ENCODE peak calls at places on chromosomes 3 and 15, in nine cellular contexts. One of them, this sample, is unnamed.

GRCh38 chr15:40146037-40146436 is 14.8 kb upstream of the BUB1B start:
- DNase-seq in CD4-positive, CD25-positive, alpha-beta regulatory T cell: no peak
- DNase-seq in ovary: no peak
- DNase-seq in sigmoid colon: no peak
- DNase-seq in cardiac muscle cell: no peak
- DNase-seq in mesendoderm: peak; percentile 58
- DNase-seq in uterus: no peak
- DNase-seq in lower lobe of right lung: no peak
- DNase-seq in MM.1S: no peak
- DNase-seq in this sample: no peak

GRCh38 chr3:85141-85540 is 111.4 kb upstream of the CHL1 start:
- DNase-seq in MM.1S: no peak
- DNase-seq in lower lobe of right lung: no peak
- DNase-seq in mesendoderm: no peak
- DNase-seq in cardiac muscle cell: no peak
- DNase-seq in ovary: no peak
- DNase-seq in CD4-positive, CD25-positive, alpha-beta regulatory T cell: no peak
- DNase-seq in sigmoid colon: no peak
- DNase-seq in uterus: no peak
- DNase-seq in this sample: no peak

GRCh38 chr15:100570282-100570681 is 31.7 kb downstream of the LINS1 start:
- DNase-seq in uterus: no peak
- DNase-seq in CD4-positive, CD25-positive, alpha-beta regulatory T cell: no peak
- DNase-seq in sigmoid colon: no peak
- DNase-seq in MM.1S: no peak
- DNase-seq in lower lobe of right lung: no peak
- DNase-seq in mesendoderm: peak; percentile 1
- DNase-seq in ovary: no peak
- DNase-seq in cardiac muscle cell: no peak
- DNase-seq in this sample: no peak

GRCh38 chr3:75272708-75273107 is 391.4 kb upstream of the FRG2C start:
- DNase-seq in CD4-positive, CD25-positive, alpha-beta regulatory T cell: no peak
- DNase-seq in lower lobe of right lung: no peak
- DNase-seq in sigmoid colon: no peak
- DNase-seq in mesendoderm: no peak
- DNase-seq in ovary: no peak
- DNase-seq in MM.1S: no peak
- DNase-seq in cardiac muscle cell: no peak
- DNase-seq in uterus: no peak
- DNase-seq in this sample: no peak

GRCh38 chr3:126732281-126733060 is 28.4 kb downstream of the CHCHD6 start:
- DNase-seq in MM.1S: no peak
- DNase-seq in CD4-positive, CD25-positive, alpha-beta regulatory T cell: no peak
- DNase-seq in lower lobe of right lung: no peak
- DNase-seq in sigmoid colon: peak; percentile 37
- DNase-seq in cardiac muscle cell: no peak
- DNase-seq in uterus: no peak
- DNase-seq in mesendoderm: no peak
- DNase-seq in ovary: no peak
- DNase-seq in this sample: no peak

GRCh38 chr3:197775317-197775716 is 15.7 kb upstream of the LRCH3 start:
- DNase-seq in cardiac muscle cell: no peak
- DNase-seq in lower lobe of right lung: no peak
- DNase-seq in ovary: no peak
- DNase-seq in MM.1S: no peak
- DNase-seq in sigmoid colon: no peak
- DNase-seq in mesendoderm: no peak
- DNase-seq in uterus: no peak
- DNase-seq in CD4-positive, CD25-positive, alpha-beta regulatory T cell: no peak
- DNase-seq in this sample: no peak

GRCh38 chr15:40936709-40937666 is 7.8 kb downstream of the DLL4 start:
- DNase-seq in MM.1S: no peak
- DNase-seq in ovary: no peak
- DNase-seq in lower lobe of right lung: no peak
- DNase-seq in CD4-positive, CD25-positive, alpha-beta regulatory T cell: no peak
- DNase-seq in uterus: no peak
- DNase-seq in sigmoid colon: no peak
- DNase-seq in mesendoderm: peak; percentile 64
- DNase-seq in cardiac muscle cell: no peak
- DNase-seq in this sample: peak; percentile 48

GRCh38 chr3:179558742-179559364 is 3.9 kb upstream of the ACTL6A start:
- DNase-seq in uterus: peak; percentile 50
- DNase-seq in sigmoid colon: peak; percentile 80
- DNase-seq in CD4-positive, CD25-positive, alpha-beta regulatory T cell: peak; percentile 62
- DNase-seq in cardiac muscle cell: peak; percentile 82
- DNase-seq in MM.1S: peak; percentile 87
- DNase-seq in lower lobe of right lung: no peak
- DNase-seq in ovary: peak; percentile 48
- DNase-seq in mesendoderm: peak; percentile 77
- DNase-seq in this sample: peak; percentile 55

GRCh38 chr3:175346573-175347356 is 487.6 kb downstream of the NAALADL2 start:
- DNase-seq in uterus: peak; percentile 45
- DNase-seq in cardiac muscle cell: no peak
- DNase-seq in sigmoid colon: peak; percentile 69
- DNase-seq in mesendoderm: no peak
- DNase-seq in MM.1S: peak; percentile 98
- DNase-seq in CD4-positive, CD25-positive, alpha-beta regulatory T cell: no peak
- DNase-seq in ovary: peak; percentile 44
- DNase-seq in lower lobe of right lung: peak; percentile 46
- DNase-seq in this sample: peak; percentile 72

GRCh38 chr15:57184502-57184901 is 191.8 kb upstream of the CGNL1 start:
- DNase-seq in sigmoid colon: no peak
- DNase-seq in CD4-positive, CD25-positive, alpha-beta regulatory T cell: no peak
- DNase-seq in ovary: no peak
- DNase-seq in mesendoderm: no peak
- DNase-seq in lower lobe of right lung: no peak
- DNase-seq in MM.1S: no peak
- DNase-seq in uterus: no peak
- DNase-seq in cardiac muscle cell: no peak
- DNase-seq in this sample: no peak

GRCh38 chr3:124258057-124258500 is 266.2 kb upstream of the ROPN1 start:
- DNase-seq in MM.1S: no peak
- DNase-seq in ovary: no peak
- DNase-seq in CD4-positive, CD25-positive, alpha-beta regulatory T cell: no peak
- DNase-seq in mesendoderm: peak; percentile 72
- DNase-seq in lower lobe of right lung: no peak
- DNase-seq in cardiac muscle cell: no peak
- DNase-seq in sigmoid colon: no peak
- DNase-seq in uterus: no peak
- DNase-seq in this sample: peak; percentile 65

GRCh38 chr3:56858331-56858730 is 56.6 kb upstream of the ARHGEF3 start:
- DNase-seq in uterus: no peak
- DNase-seq in CD4-positive, CD25-positive, alpha-beta regulatory T cell: no peak
- DNase-seq in lower lobe of right lung: no peak
- DNase-seq in ovary: no peak
- DNase-seq in sigmoid colon: no peak
- DNase-seq in cardiac muscle cell: no peak
- DNase-seq in MM.1S: no peak
- DNase-seq in mesendoderm: no peak
- DNase-seq in this sample: no peak

GRCh38 chr15:44788748-44789147 is 52.4 kb downstream of the TRIM69 start:
- DNase-seq in MM.1S: no peak
- DNase-seq in mesendoderm: no peak
- DNase-seq in uterus: no peak
- DNase-seq in cardiac muscle cell: no peak
- DNase-seq in ovary: no peak
- DNase-seq in lower lobe of right lung: no peak
- DNase-seq in sigmoid colon: no peak
- DNase-seq in CD4-positive, CD25-positive, alpha-beta regulatory T cell: peak; percentile 49
- DNase-seq in this sample: no peak

GRCh38 chr3:112089956-112090898 is 4.0 kb downstream of the C3orf52 start:
- DNase-seq in uterus: no peak
- DNase-seq in MM.1S: peak; percentile 78
- DNase-seq in cardiac muscle cell: no peak
- DNase-seq in CD4-positive, CD25-positive, alpha-beta regulatory T cell: no peak
- DNase-seq in mesendoderm: no peak
- DNase-seq in lower lobe of right lung: no peak
- DNase-seq in ovary: no peak
- DNase-seq in sigmoid colon: no peak
- DNase-seq in this sample: no peak

GRCh38 chr3:112086018-112086854 is at the start of gene C3orf52:
- DNase-seq in MM.1S: peak; percentile 84
- DNase-seq in sigmoid colon: peak; percentile 86
- DNase-seq in lower lobe of right lung: peak; percentile 90
- DNase-seq in cardiac muscle cell: peak; percentile 90
- DNase-seq in mesendoderm: peak; percentile 96
- DNase-seq in ovary: peak; percentile 77
- DNase-seq in uterus: peak; percentile 71
- DNase-seq in CD4-positive, CD25-positive, alpha-beta regulatory T cell: peak; percentile 56
- DNase-seq in this sample: peak; percentile 94

GRCh38 chr3:112086857-112087524 is 802 bp downstream of the C3orf52 start:
- DNase-seq in mesendoderm: no peak
- DNase-seq in cardiac muscle cell: peak; percentile 24
- DNase-seq in sigmoid colon: no peak
- DNase-seq in uterus: no peak
- DNase-seq in CD4-positive, CD25-positive, alpha-beta regulatory T cell: no peak
- DNase-seq in MM.1S: no peak
- DNase-seq in ovary: no peak
- DNase-seq in lower lobe of right lung: no peak
- DNase-seq in this sample: no peak

GRCh38 chr3:112088944-112089343 is 2.8 kb downstream of the C3orf52 start:
- DNase-seq in ovary: no peak
- DNase-seq in MM.1S: no peak
- DNase-seq in mesendoderm: no peak
- DNase-seq in sigmoid colon: no peak
- DNase-seq in CD4-positive, CD25-positive, alpha-beta regulatory T cell: no peak
- DNase-seq in cardiac muscle cell: no peak
- DNase-seq in lower lobe of right lung: no peak
- DNase-seq in uterus: no peak
- DNase-seq in this sample: no peak

GRCh38 chr3:112087746-112088145 is 1.6 kb downstream of the C3orf52 start:
- DNase-seq in cardiac muscle cell: no peak
- DNase-seq in sigmoid colon: no peak
- DNase-seq in MM.1S: no peak
- DNase-seq in CD4-positive, CD25-positive, alpha-beta regulatory T cell: no peak
- DNase-seq in lower lobe of right lung: no peak
- DNase-seq in ovary: no peak
- DNase-seq in uterus: no peak
- DNase-seq in mesendoderm: no peak
- DNase-seq in this sample: no peak
- H3K4me3 ChIP-seq in cardiac muscle cell: peak overlapping the region; percentile 36
- H3K4me3 ChIP-seq in sigmoid colon: no peak overlapping the region
- H3K4me3 ChIP-seq in MM.1S: peak overlapping the region; percentile 69
- H3K4me3 ChIP-seq in CD4-positive, CD25-positive, alpha-beta regulatory T cell: no peak overlapping the region
- H3K4me3 ChIP-seq in lower lobe of right lung: peak overlapping the region; percentile 67
- H3K4me3 ChIP-seq in ovary: no peak overlapping the region
- H3K4me3 ChIP-seq in uterus: no peak overlapping the region
- H3K4me3 ChIP-seq in mesendoderm: no peak overlapping the region
- H3K4me3 ChIP-seq in this sample: no peak overlapping the region

GRCh38 chr3:45592830-45593707 is 1.5 kb upstream of the LIMD1 start:
- DNase-seq in uterus: peak; percentile 88
- DNase-seq in ovary: peak; percentile 86
- DNase-seq in CD4-positive, CD25-positive, alpha-beta regulatory T cell: peak; percentile 73
- DNase-seq in lower lobe of right lung: peak; percentile 96
- DNase-seq in mesendoderm: peak; percentile 97
- DNase-seq in cardiac muscle cell: peak; percentile 92
- DNase-seq in MM.1S: peak; percentile 88
- DNase-seq in sigmoid colon: peak; percentile 97
- DNase-seq in this sample: peak; percentile 97
- H3K27ac ChIP-seq in uterus: peak overlapping the region; percentile 92
- H3K27ac ChIP-seq in ovary: no peak overlapping the region
- H3K27ac ChIP-seq in CD4-positive, CD25-positive, alpha-beta regulatory T cell: peak overlapping the region; percentile 73
- H3K27ac ChIP-seq in lower lobe of right lung: peak overlapping the region; percentile 94
- H3K27ac ChIP-seq in mesendoderm: no peak overlapping the region
- H3K27ac ChIP-seq in cardiac muscle cell: peak overlapping the region; percentile 53
- H3K27ac ChIP-seq in MM.1S: peak overlapping the region; percentile 67
- H3K27ac ChIP-seq in sigmoid colon: peak overlapping the region; percentile 85
- H3K27ac ChIP-seq in this sample: peak overlapping the region; percentile 82

GRCh38 chr3:154864947-154865346 is 215.2 kb upstream of the MME start:
- DNase-seq in uterus: no peak
- DNase-seq in MM.1S: no peak
- DNase-seq in cardiac muscle cell: no peak
- DNase-seq in sigmoid colon: no peak
- DNase-seq in ovary: no peak
- DNase-seq in lower lobe of right lung: no peak
- DNase-seq in mesendoderm: no peak
- DNase-seq in CD4-positive, CD25-positive, alpha-beta regulatory T cell: no peak
- DNase-seq in this sample: no peak

GRCh38 chr3:154862265-154862664 is 217.9 kb upstream of the MME start:
- DNase-seq in mesendoderm: peak; percentile 14
- DNase-seq in CD4-positive, CD25-positive, alpha-beta regulatory T cell: no peak
- DNase-seq in uterus: no peak
- DNase-seq in ovary: no peak
- DNase-seq in cardiac muscle cell: no peak
- DNase-seq in MM.1S: peak; percentile 81
- DNase-seq in lower lobe of right lung: no peak
- DNase-seq in sigmoid colon: no peak
- DNase-seq in this sample: no peak
- H3K4me3 ChIP-seq in mesendoderm: no peak overlapping the region
- H3K4me3 ChIP-seq in CD4-positive, CD25-positive, alpha-beta regulatory T cell: no peak overlapping the region
- H3K4me3 ChIP-seq in uterus: no peak overlapping the region
- H3K4me3 ChIP-seq in ovary: no peak overlapping the region
- H3K4me3 ChIP-seq in cardiac muscle cell: no peak overlapping the region
- H3K4me3 ChIP-seq in MM.1S: no peak overlapping the region
- H3K4me3 ChIP-seq in lower lobe of right lung: no peak overlapping the region
- H3K4me3 ChIP-seq in sigmoid colon: no peak overlapping the region
- H3K4me3 ChIP-seq in this sample: no peak overlapping the region

GRCh38 chr3:46356909-46357308 is 3.0 kb downstream of the CCR2 start:
- DNase-seq in MM.1S: no peak
- DNase-seq in CD4-positive, CD25-positive, alpha-beta regulatory T cell: no peak
- DNase-seq in lower lobe of right lung: no peak
- DNase-seq in ovary: no peak
- DNase-seq in cardiac muscle cell: no peak
- DNase-seq in mesendoderm: no peak
- DNase-seq in sigmoid colon: no peak
- DNase-seq in uterus: no peak
- DNase-seq in this sample: no peak

GRCh38 chr3:46359748-46360509 is 6.0 kb downstream of the CCR2 start:
- DNase-seq in ovary: no peak
- DNase-seq in uterus: no peak
- DNase-seq in MM.1S: no peak
- DNase-seq in lower lobe of right lung: no peak
- DNase-seq in sigmoid colon: no peak
- DNase-seq in CD4-positive, CD25-positive, alpha-beta regulatory T cell: peak; percentile 55
- DNase-seq in mesendoderm: peak; percentile 80
- DNase-seq in cardiac muscle cell: no peak
- DNase-seq in this sample: no peak

GRCh38 chr3:46361408-46362283 is 7.7 kb downstream of the CCR2 start:
- DNase-seq in ovary: no peak
- DNase-seq in sigmoid colon: peak; percentile 66
- DNase-seq in lower lobe of right lung: no peak
- DNase-seq in cardiac muscle cell: no peak
- DNase-seq in uterus: no peak
- DNase-seq in MM.1S: no peak
- DNase-seq in mesendoderm: no peak
- DNase-seq in CD4-positive, CD25-positive, alpha-beta regulatory T cell: no peak
- DNase-seq in this sample: peak; percentile 42

GRCh38 chr3:46358466-46358865 is 4.6 kb downstream of the CCR2 start:
- DNase-seq in MM.1S: no peak
- DNase-seq in sigmoid colon: no peak
- DNase-seq in cardiac muscle cell: no peak
- DNase-seq in uterus: no peak
- DNase-seq in mesendoderm: no peak
- DNase-seq in ovary: no peak
- DNase-seq in lower lobe of right lung: no peak
- DNase-seq in CD4-positive, CD25-positive, alpha-beta regulatory T cell: no peak
- DNase-seq in this sample: no peak

DNA sequence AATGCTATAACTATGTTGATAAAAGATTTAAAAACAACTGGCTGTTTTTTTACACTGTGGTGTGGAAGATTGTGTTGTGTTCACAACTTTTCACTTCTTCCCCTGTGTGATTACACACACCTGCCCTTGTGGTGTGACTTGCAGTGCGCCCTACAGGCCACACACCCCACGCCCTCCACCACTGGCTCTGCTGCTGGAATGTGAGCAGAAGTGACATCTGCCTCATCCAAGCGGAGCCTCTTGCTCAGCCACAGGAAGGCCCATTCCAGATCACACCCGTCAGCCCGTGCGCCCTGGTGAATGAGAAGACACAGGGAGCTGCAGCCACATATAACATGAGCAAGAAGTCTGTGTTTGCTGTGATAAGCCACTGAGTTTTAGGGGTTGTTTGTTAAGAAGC is 7.0 kb downstream of the CCR2 start:
- DNase-seq in mesendoderm: peak; percentile 61
- DNase-seq in ovary: no peak
- DNase-seq in sigmoid colon: no peak
- DNase-seq in MM.1S: no peak
- DNase-seq in lower lobe of right lung: no peak
- DNase-seq in CD4-positive, CD25-positive, alpha-beta regulatory T cell: no peak
- DNase-seq in cardiac muscle cell: no peak
- DNase-seq in uterus: no peak
- DNase-seq in this sample: no peak
- H3K27ac ChIP-seq in mesendoderm: no peak overlapping the region
- H3K27ac ChIP-seq in ovary: no peak overlapping the region
- H3K27ac ChIP-seq in sigmoid colon: peak overlapping the region; percentile 49
- H3K27ac ChIP-seq in MM.1S: no peak overlapping the region
- H3K27ac ChIP-seq in lower lobe of right lung: no peak overlapping the region
- H3K27ac ChIP-seq in CD4-positive, CD25-positive, alpha-beta regulatory T cell: no peak overlapping the region
- H3K27ac ChIP-seq in cardiac muscle cell: no peak overlapping the region
- H3K27ac ChIP-seq in uterus: no peak overlapping the region
- H3K27ac ChIP-seq in this sample: no peak overlapping the region